ENCODE peak calls at places on chromosomes 11 and 22, in four cellular contexts. One of them, this sample, is unnamed.

GRCh38 chr22:26549902-26550497 is 37.7 kb upstream of the TFIP11 start:
- DNase-seq in activated CD4-positive, alpha-beta memory T cell treated with anti-CD3 and anti-CD28 coated beads, Interleukin-2, amount 10 ng/mL, durations not matched to agents 7 days and 5 days: no peak
- DNase-seq in ELR: no peak
- DNase-seq in cardiac fibroblast: no peak
- DNase-seq in this sample: no peak

GRCh38 chr22:36351921-36352774 is 35.6 kb downstream of the MYH9 start:
- DNase-seq in activated CD4-positive, alpha-beta memory T cell treated with anti-CD3 and anti-CD28 coated beads, Interleukin-2, amount 10 ng/mL, durations not matched to agents 7 days and 5 days: no peak
- DNase-seq in ELR: no peak
- DNase-seq in cardiac fibroblast: peak
- DNase-seq in this sample: peak

GRCh38 chr11:78045851-78046485 is 17.7 kb upstream of the THRSP start:
- DNase-seq in activated CD4-positive, alpha-beta memory T cell treated with anti-CD3 and anti-CD28 coated beads, Interleukin-2, amount 10 ng/mL, durations not matched to agents 7 days and 5 days: peak
- DNase-seq in ELR: peak
- DNase-seq in cardiac fibroblast: peak
- DNase-seq in this sample: peak

GRCh38 chr11:109106201-109106906 is 315.6 kb upstream of the C11orf87 start:
- DNase-seq in activated CD4-positive, alpha-beta memory T cell treated with anti-CD3 and anti-CD28 coated beads, Interleukin-2, amount 10 ng/mL, durations not matched to agents 7 days and 5 days: no peak
- DNase-seq in ELR: no peak
- DNase-seq in cardiac fibroblast: no peak
- DNase-seq in this sample: no peak

GRCh38 chr11:98940913-98941312 is 79.8 kb upstream of the CNTN5 start:
- DNase-seq in activated CD4-positive, alpha-beta memory T cell treated with anti-CD3 and anti-CD28 coated beads, Interleukin-2, amount 10 ng/mL, durations not matched to agents 7 days and 5 days: no peak
- DNase-seq in ELR: peak
- DNase-seq in cardiac fibroblast: no peak
- DNase-seq in this sample: no peak

GRCh38 chr11:45880772-45881570 is 4.5 kb upstream of the MAPK8IP1 start:
- DNase-seq in activated CD4-positive, alpha-beta memory T cell treated with anti-CD3 and anti-CD28 coated beads, Interleukin-2, amount 10 ng/mL, durations not matched to agents 7 days and 5 days: no peak
- DNase-seq in ELR: no peak
- DNase-seq in cardiac fibroblast: peak
- DNase-seq in this sample: no peak

GRCh38 chr11:17687946-17688670 is 31.3 kb upstream of the MYOD1 start:
- DNase-seq in activated CD4-positive, alpha-beta memory T cell treated with anti-CD3 and anti-CD28 coated beads, Interleukin-2, amount 10 ng/mL, durations not matched to agents 7 days and 5 days: no peak
- DNase-seq in ELR: no peak
- DNase-seq in cardiac fibroblast: no peak
- DNase-seq in this sample: no peak

GRCh38 chr11:120798854-120799253 is 225.0 kb upstream of the TBCEL start:
- DNase-seq in activated CD4-positive, alpha-beta memory T cell treated with anti-CD3 and anti-CD28 coated beads, Interleukin-2, amount 10 ng/mL, durations not matched to agents 7 days and 5 days: no peak
- DNase-seq in ELR: no peak
- DNase-seq in cardiac fibroblast: no peak
- DNase-seq in this sample: no peak

GRCh38 chr22:31241936-31242335 is 29.8 kb downstream of the LIMK2 start:
- DNase-seq in activated CD4-positive, alpha-beta memory T cell treated with anti-CD3 and anti-CD28 coated beads, Interleukin-2, amount 10 ng/mL, durations not matched to agents 7 days and 5 days: no peak
- DNase-seq in ELR: peak
- DNase-seq in cardiac fibroblast: peak
- DNase-seq in this sample: no peak

GRCh38 chr11:117819096-117820040 is 5.2 kb downstream of the FXYD2 start:
- DNase-seq in activated CD4-positive, alpha-beta memory T cell treated with anti-CD3 and anti-CD28 coated beads, Interleukin-2, amount 10 ng/mL, durations not matched to agents 7 days and 5 days: no peak
- DNase-seq in ELR: peak
- DNase-seq in cardiac fibroblast: peak
- DNase-seq in this sample: peak

GRCh38 chr11:36431429-36432092 is 78.5 kb downstream of the TRAF6 start:
- DNase-seq in activated CD4-positive, alpha-beta memory T cell treated with anti-CD3 and anti-CD28 coated beads, Interleukin-2, amount 10 ng/mL, durations not matched to agents 7 days and 5 days: peak
- DNase-seq in ELR: peak
- DNase-seq in cardiac fibroblast: peak
- DNase-seq in this sample: peak

GRCh38 chr11:720642-721346 is 14.8 kb downstream of the EPS8L2 start:
- DNase-seq in activated CD4-positive, alpha-beta memory T cell treated with anti-CD3 and anti-CD28 coated beads, Interleukin-2, amount 10 ng/mL, durations not matched to agents 7 days and 5 days: peak
- DNase-seq in ELR: peak
- DNase-seq in cardiac fibroblast: no peak
- DNase-seq in this sample: peak

GRCh38 chr11:12164061-12165014 is 53.9 kb downstream of the MICAL2 start:
- DNase-seq in activated CD4-positive, alpha-beta memory T cell treated with anti-CD3 and anti-CD28 coated beads, Interleukin-2, amount 10 ng/mL, durations not matched to agents 7 days and 5 days: no peak
- DNase-seq in ELR: peak
- DNase-seq in cardiac fibroblast: peak
- DNase-seq in this sample: peak

GRCh38 chr11:94507485-94507884 is 4.8 kb upstream of the C11orf97 start:
- DNase-seq in activated CD4-positive, alpha-beta memory T cell treated with anti-CD3 and anti-CD28 coated beads, Interleukin-2, amount 10 ng/mL, durations not matched to agents 7 days and 5 days: no peak
- DNase-seq in ELR: peak
- DNase-seq in cardiac fibroblast: no peak
- DNase-seq in this sample: peak

GRCh38 chr11:47916361-47916841 is 64.0 kb upstream of the PTPRJ start:
- DNase-seq in activated CD4-positive, alpha-beta memory T cell treated with anti-CD3 and anti-CD28 coated beads, Interleukin-2, amount 10 ng/mL, durations not matched to agents 7 days and 5 days: no peak
- DNase-seq in ELR: no peak
- DNase-seq in cardiac fibroblast: peak
- DNase-seq in this sample: no peak

GRCh38 chr11:12201016-12201985 is 90.9 kb downstream of the MICAL2 start:
- DNase-seq in activated CD4-positive, alpha-beta memory T cell treated with anti-CD3 and anti-CD28 coated beads, Interleukin-2, amount 10 ng/mL, durations not matched to agents 7 days and 5 days: no peak
- DNase-seq in ELR: peak
- DNase-seq in cardiac fibroblast: peak
- DNase-seq in this sample: peak

This sample was measured in mammary epithelial cell.